ENCODE peak calls at places on chromosome 19, in six cellular contexts. One of them, this sample, is unnamed.
A peak's percentile ranks its signal among the peaks of the same experiment; 100 is the strongest.

GRCh38 chr19:48681127-48681470 is 8.3 kb upstream of the NTN5 start:
- DNase-seq in IMR-90: peak; percentile 93
- DNase-seq in upper lobe of left lung: no peak
- DNase-seq in heart right ventricle: no peak
- DNase-seq in Peyer's patch: no peak
- DNase-seq in gastrocnemius medialis: no peak
- DNase-seq in this sample: no peak

GRCh38 chr19:3338541-3339181 is 27.7 kb upstream of the NFIC start:
- DNase-seq in IMR-90: no peak
- DNase-seq in gastrocnemius medialis: no peak
- DNase-seq in heart right ventricle: peak; percentile 47
- DNase-seq in Peyer's patch: peak; percentile 83
- DNase-seq in upper lobe of left lung: peak; percentile 88
- DNase-seq in this sample: peak; percentile 93

GRCh38 chr19:10328558-10329429 is 4.5 kb downstream of the RAVER1 start:
- DNase-seq in Peyer's patch: no peak
- DNase-seq in heart right ventricle: no peak
- DNase-seq in gastrocnemius medialis: no peak
- DNase-seq in IMR-90: no peak
- DNase-seq in upper lobe of left lung: no peak
- DNase-seq in this sample: no peak

GRCh38 chr19:43527860-43528622 is 1.0 kb upstream of the ETHE1 start:
- DNase-seq in heart right ventricle: no peak
- DNase-seq in gastrocnemius medialis: no peak
- DNase-seq in upper lobe of left lung: peak; percentile 32
- DNase-seq in IMR-90: no peak
- DNase-seq in Peyer's patch: peak; percentile 66
- DNase-seq in this sample: peak; percentile 69

GRCh38 chr19:1668339-1669123 is 16.1 kb upstream of the TCF3 start:
- DNase-seq in Peyer's patch: peak; percentile 66
- DNase-seq in upper lobe of left lung: no peak
- DNase-seq in IMR-90: no peak
- DNase-seq in heart right ventricle: no peak
- DNase-seq in gastrocnemius medialis: no peak
- DNase-seq in this sample: no peak

GRCh38 chr19:39083983-39084731 is at the start of gene ACP7:
- DNase-seq in gastrocnemius medialis: no peak
- DNase-seq in heart right ventricle: no peak
- DNase-seq in upper lobe of left lung: no peak
- DNase-seq in IMR-90: no peak
- DNase-seq in Peyer's patch: no peak
- DNase-seq in this sample: no peak

GRCh38 chr19:29264897-29265296 is 51.9 kb upstream of the UQCRFS1 start:
- DNase-seq in Peyer's patch: no peak
- DNase-seq in heart right ventricle: no peak
- DNase-seq in gastrocnemius medialis: no peak
- DNase-seq in upper lobe of left lung: no peak
- DNase-seq in IMR-90: no peak
- DNase-seq in this sample: no peak

GRCh38 chr19:5339950-5340636 is 519 bp downstream of the PTPRS start:
- DNase-seq in gastrocnemius medialis: no peak
- DNase-seq in upper lobe of left lung: no peak
- DNase-seq in IMR-90: no peak
- DNase-seq in heart right ventricle: no peak
- DNase-seq in Peyer's patch: no peak
- DNase-seq in this sample: no peak

GRCh38 chr19:45508931-45509691 is 1.8 kb downstream of the VASP start:
- DNase-seq in Peyer's patch: peak; percentile 88
- DNase-seq in IMR-90: peak; percentile 66
- DNase-seq in heart right ventricle: peak; percentile 79
- DNase-seq in upper lobe of left lung: peak; percentile 86
- DNase-seq in gastrocnemius medialis: peak; percentile 43
- DNase-seq in this sample: peak; percentile 96

GRCh38 chr19:37966211-37967072 is 59.4 kb downstream of the SIPA1L3 start:
- DNase-seq in IMR-90: peak; percentile 39
- DNase-seq in upper lobe of left lung: no peak
- DNase-seq in heart right ventricle: no peak
- DNase-seq in Peyer's patch: no peak
- DNase-seq in gastrocnemius medialis: no peak
- DNase-seq in this sample: no peak

GRCh38 chr19:24046550-24046949 is 40.4 kb upstream of the ZNF254 start:
- DNase-seq in Peyer's patch: no peak
- DNase-seq in upper lobe of left lung: no peak
- DNase-seq in heart right ventricle: no peak
- DNase-seq in IMR-90: no peak
- DNase-seq in gastrocnemius medialis: no peak
- DNase-seq in this sample: no peak

GRCh38 chr19:34962945-34963530 is 991 bp downstream of the ZNF792 start:
- DNase-seq in gastrocnemius medialis: no peak
- DNase-seq in heart right ventricle: peak; percentile 22
- DNase-seq in IMR-90: peak; percentile 5
- DNase-seq in upper lobe of left lung: no peak
- DNase-seq in Peyer's patch: no peak
- DNase-seq in this sample: no peak

GRCh38 chr19:38251564-38252051 is 4.6 kb downstream of the PPP1R14A start:
- DNase-seq in heart right ventricle: peak; percentile 79
- DNase-seq in upper lobe of left lung: no peak
- DNase-seq in Peyer's patch: no peak
- DNase-seq in gastrocnemius medialis: peak; percentile 20
- DNase-seq in IMR-90: no peak
- DNase-seq in this sample: peak; percentile 73

GRCh38 chr19:2558543-2558942 is 82.6 kb downstream of the GADD45B start:
- DNase-seq in Peyer's patch: no peak
- DNase-seq in IMR-90: no peak
- DNase-seq in upper lobe of left lung: no peak
- DNase-seq in heart right ventricle: no peak
- DNase-seq in gastrocnemius medialis: no peak
- DNase-seq in this sample: no peak

GRCh38 chr19:35742121-35742724 is at the start of gene IGFLR1:
- DNase-seq in gastrocnemius medialis: no peak
- DNase-seq in IMR-90: no peak
- DNase-seq in heart right ventricle: no peak
- DNase-seq in Peyer's patch: peak; percentile 83
- DNase-seq in upper lobe of left lung: peak; percentile 73
- DNase-seq in this sample: no peak

GRCh38 chr19:6087074-6087506 is 23.2 kb downstream of the RFX2 start:
- DNase-seq in IMR-90: no peak
- DNase-seq in gastrocnemius medialis: no peak
- DNase-seq in Peyer's patch: peak; percentile 72
- DNase-seq in heart right ventricle: no peak
- DNase-seq in upper lobe of left lung: no peak
- DNase-seq in this sample: no peak

GRCh38 chr19:489418-490196 is 6.7 kb upstream of the MADCAM1 start:
- DNase-seq in upper lobe of left lung: no peak
- DNase-seq in IMR-90: peak; percentile 8
- DNase-seq in heart right ventricle: no peak
- DNase-seq in Peyer's patch: no peak
- DNase-seq in gastrocnemius medialis: no peak
- DNase-seq in this sample: no peak

DNA sequence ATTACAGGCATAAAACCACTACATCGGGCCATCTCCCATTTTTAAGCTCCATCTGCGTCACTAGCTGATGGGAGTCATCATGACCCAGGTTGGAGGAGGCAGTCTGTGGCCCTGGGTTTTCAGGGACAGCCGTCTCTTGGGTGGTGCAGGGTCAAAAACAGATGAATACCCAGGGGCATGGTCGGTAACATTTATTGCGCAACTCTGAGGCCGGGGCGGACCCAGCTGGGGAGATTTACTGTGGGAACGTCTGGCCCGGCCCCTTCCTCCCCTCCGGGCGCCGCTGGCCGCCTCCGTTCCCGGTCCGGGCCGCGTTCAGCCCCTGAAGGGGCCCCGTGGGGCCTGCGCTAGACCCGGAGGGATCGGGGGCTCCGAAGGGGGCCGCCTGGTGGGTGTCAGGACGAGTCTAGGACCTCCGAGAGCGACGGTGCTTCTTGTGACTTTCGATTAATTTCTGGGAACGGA is 1.3 kb upstream of the RGL3 start:
- DNase-seq in heart right ventricle: peak; percentile 78
- DNase-seq in upper lobe of left lung: peak; percentile 48
- DNase-seq in gastrocnemius medialis: peak; percentile 32
- DNase-seq in IMR-90: no peak
- DNase-seq in Peyer's patch: no peak
- DNase-seq in this sample: peak; percentile 88
- H3K4me1 ChIP-seq in heart right ventricle: peaks cover 24% of the 10 kb centered on the region
- H3K4me1 ChIP-seq in upper lobe of left lung: peaks cover 47% of the 10 kb centered on the region
- H3K4me1 ChIP-seq in gastrocnemius medialis: peaks cover 21% of the 10 kb centered on the region
- H3K4me1 ChIP-seq in IMR-90: peaks cover 2% of the 10 kb centered on the region
- H3K4me1 ChIP-seq in Peyer's patch: peaks cover 41% of the 10 kb centered on the region
- H3K4me1 ChIP-seq in this sample: no peaks in the 10 kb centered on the region

GRCh38 chr19:55638864-55639359 is 1.9 kb upstream of the ZNF580 start:
- DNase-seq in heart right ventricle: peak; percentile 29
- DNase-seq in gastrocnemius medialis: no peak
- DNase-seq in IMR-90: peak; percentile 21
- DNase-seq in Peyer's patch: no peak
- DNase-seq in upper lobe of left lung: no peak
- DNase-seq in this sample: no peak
- TF ChIP-seq CTCF in heart right ventricle: peak; percentile 41
- TF ChIP-seq CTCF in gastrocnemius medialis: peak; percentile 36
- TF ChIP-seq CTCF in IMR-90: peak; percentile 47
- TF ChIP-seq CTCF in Peyer's patch: peak; percentile 20
- TF ChIP-seq CTCF in upper lobe of left lung: peak; percentile 37
- TF ChIP-seq CTCF in this sample: no peak

DNA sequence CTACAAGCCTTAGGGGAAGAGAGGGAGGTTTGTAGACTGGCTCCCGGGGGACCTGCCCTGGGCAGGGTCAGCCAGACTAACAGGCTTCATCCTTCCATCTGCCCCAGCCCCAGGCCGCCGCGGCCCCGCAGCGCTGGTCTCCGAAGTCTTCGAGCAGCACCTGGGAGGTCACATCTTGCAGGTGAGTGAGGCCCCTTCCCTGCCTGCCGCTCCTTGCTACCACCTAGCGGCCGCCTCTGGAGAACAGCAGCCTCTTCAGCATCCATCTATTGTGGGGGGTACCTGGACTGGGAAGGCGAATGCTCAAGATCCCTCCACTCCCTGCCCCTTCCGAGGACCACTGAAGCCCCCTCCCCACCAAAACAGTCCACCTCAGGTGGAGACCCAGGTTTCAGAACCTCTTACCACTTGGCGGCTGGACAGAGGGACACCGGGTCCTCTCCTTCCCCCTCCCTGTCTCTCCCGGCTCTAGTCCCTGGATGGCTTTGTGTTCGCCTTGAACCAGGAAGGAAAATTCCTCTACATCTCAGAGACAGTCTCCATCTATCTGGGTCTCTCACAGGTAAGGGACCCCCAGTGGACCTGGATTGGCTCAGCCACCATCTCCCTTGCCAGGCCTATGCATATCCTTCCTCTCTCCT is 12.7 kb downstream of the NPAS1 start:
- DNase-seq in IMR-90: no peak
- DNase-seq in upper lobe of left lung: peak; percentile 52
- DNase-seq in Peyer's patch: peak; percentile 84
- DNase-seq in gastrocnemius medialis: no peak
- DNase-seq in heart right ventricle: peak; percentile 48
- DNase-seq in this sample: no peak
- H3K4me3 ChIP-seq in IMR-90: no peak overlapping the region
- H3K4me3 ChIP-seq in upper lobe of left lung: no peak overlapping the region
- H3K4me3 ChIP-seq in Peyer's patch: no peak overlapping the region
- H3K4me3 ChIP-seq in gastrocnemius medialis: no peak overlapping the region
- H3K4me3 ChIP-seq in heart right ventricle: no peak overlapping the region
- H3K4me3 ChIP-seq in this sample: no peak overlapping the region

GRCh38 chr19:19662344-19662743 is 1.1 kb downstream of the ATP13A1 start:
- DNase-seq in gastrocnemius medialis: no peak
- DNase-seq in IMR-90: no peak
- DNase-seq in upper lobe of left lung: no peak
- DNase-seq in heart right ventricle: no peak
- DNase-seq in Peyer's patch: peak; percentile 43
- DNase-seq in this sample: no peak

GRCh38 chr19:19661141-19661674 is 2.3 kb downstream of the ATP13A1 start:
- DNase-seq in Peyer's patch: no peak
- DNase-seq in heart right ventricle: no peak
- DNase-seq in gastrocnemius medialis: no peak
- DNase-seq in upper lobe of left lung: no peak
- DNase-seq in IMR-90: no peak
- DNase-seq in this sample: no peak

GRCh38 chr19:19662866-19663291 is 597 bp downstream of the ATP13A1 start:
- DNase-seq in heart right ventricle: no peak
- DNase-seq in gastrocnemius medialis: no peak
- DNase-seq in IMR-90: peak; percentile 4
- DNase-seq in Peyer's patch: no peak
- DNase-seq in upper lobe of left lung: no peak
- DNase-seq in this sample: no peak

GRCh38 chr19:19661675-19662251 is 1.7 kb downstream of the ATP13A1 start:
- DNase-seq in upper lobe of left lung: no peak
- DNase-seq in Peyer's patch: peak; percentile 70
- DNase-seq in heart right ventricle: no peak
- DNase-seq in IMR-90: no peak
- DNase-seq in gastrocnemius medialis: no peak
- DNase-seq in this sample: no peak

GRCh38 chr19:19663292-19664120 is at the start of gene ATP13A1:
- DNase-seq in heart right ventricle: peak; percentile 95
- DNase-seq in upper lobe of left lung: peak; percentile 98
- DNase-seq in IMR-90: peak; percentile 97
- DNase-seq in gastrocnemius medialis: peak; percentile 96
- DNase-seq in Peyer's patch: peak; percentile 98
- DNase-seq in this sample: peak; percentile 98
- H3K4me1 ChIP-seq in heart right ventricle: peaks cover 12% of the 10 kb centered on the region
- H3K4me1 ChIP-seq in upper lobe of left lung: peaks cover 18% of the 10 kb centered on the region
- H3K4me1 ChIP-seq in IMR-90: peaks cover 9% of the 10 kb centered on the region
- H3K4me1 ChIP-seq in gastrocnemius medialis: peaks cover 25% of the 10 kb centered on the region
- H3K4me1 ChIP-seq in Peyer's patch: peaks cover 22% of the 10 kb centered on the region
- H3K4me1 ChIP-seq in this sample: peaks cover 22% of the 10 kb centered on the region

GRCh38 chr19:8456064-8456463 is 11.3 kb downstream of the HNRNPM start:
- DNase-seq in gastrocnemius medialis: no peak
- DNase-seq in Peyer's patch: no peak
- DNase-seq in IMR-90: no peak
- DNase-seq in upper lobe of left lung: no peak
- DNase-seq in heart right ventricle: no peak
- DNase-seq in this sample: no peak
- TF ChIP-seq CTCF in gastrocnemius medialis: no peak
- TF ChIP-seq CTCF in Peyer's patch: no peak
- TF ChIP-seq CTCF in IMR-90: no peak
- TF ChIP-seq CTCF in upper lobe of left lung: no peak
- TF ChIP-seq CTCF in heart right ventricle: peak; percentile 38
- TF ChIP-seq CTCF in this sample: no peak

GRCh38 chr19:51693246-51693645 is at the start of gene SPACA6:
- DNase-seq in Peyer's patch: peak; percentile 37
- DNase-seq in gastrocnemius medialis: no peak
- DNase-seq in heart right ventricle: no peak
- DNase-seq in upper lobe of left lung: no peak
- DNase-seq in IMR-90: no peak
- DNase-seq in this sample: no peak
- H3K4me3 ChIP-seq in Peyer's patch: no peak within 1 kb of the TSS
- H3K4me3 ChIP-seq in gastrocnemius medialis: peak within 1 kb of the TSS; percentile 84
- H3K4me3 ChIP-seq in heart right ventricle: peak within 1 kb of the TSS; percentile 94
- H3K4me3 ChIP-seq in upper lobe of left lung: no peak within 1 kb of the TSS
- H3K4me3 ChIP-seq in IMR-90: no peak within 1 kb of the TSS
- H3K4me3 ChIP-seq in this sample: peak within 1 kb of the TSS; percentile 97